ENCODE peak calls at places on chromosomes 6 and 20, in eight cellular contexts. Z, I, L, E, C, K, S and D are unnamed samples.

GRCh38 chr6:16163066-16163465 is 34.2 kb downstream of the MYLIP start:
- DNase-seq in Z (no peak), I (no peak), L (peak; percentile 35), E (no peak), C (no peak), K (no peak), S (no peak), D (no peak)

GRCh38 chr20:13029687-13030510 is 21.1 kb downstream of the SPTLC3 start:
- DNase-seq in Z (peak; percentile 43), I (peak; percentile 12), L (peak; percentile 18), E (peak; percentile 80), C (no peak), K (no peak), S (no peak), D (no peak)

GRCh38 chr6:131816869-131817268 is 9.0 kb downstream of the ENPP1 start:
- DNase-seq in Z (no peak), I (no peak), L (no peak), E (no peak), C (no peak), K (no peak), S (no peak), D (no peak)

GRCh38 chr6:122730775-122731386 is 48.6 kb upstream of the FABP7 start:
- DNase-seq in Z (no peak), I (no peak), L (peak; percentile 28), E (peak; percentile 41), C (no peak), K (no peak), S (peak; percentile 20), D (peak; percentile 67)

GRCh38 chr6:170230520-170231390 is 60.1 kb downstream of the DLL1 start:
- DNase-seq in Z (no peak), I (no peak), L (no peak), E (no peak), C (no peak), K (no peak), S (no peak), D (no peak)

GRCh38 chr6:141988954-141989705 is 143.6 kb upstream of the GJE1 start:
- DNase-seq in Z (peak; percentile 25), I (peak; percentile 78), L (peak; percentile 71), E (peak; percentile 65), C (no peak), K (peak; percentile 36), S (peak; percentile 27), D (peak; percentile 89)

GRCh38 chr6:164183556-164184123 is 769.1 kb downstream of the QKI start:
- DNase-seq in Z (no peak), I (no peak), L (no peak), E (no peak), C (no peak), K (no peak), S (no peak), D (no peak)

GRCh38 chr6:122653094-122653493 is 42.9 kb downstream of the PKIB start:
- DNase-seq in Z (no peak), I (peak; percentile 70), L (no peak), E (peak; percentile 11), C (no peak), K (no peak), S (no peak), D (peak; percentile 11)

GRCh38 chr20:50510706-50511401 is 671 bp downstream of the PTPN1 start:
- DNase-seq in Z (no peak), I (no peak), L (peak; percentile 45), E (peak; percentile 57), C (no peak), K (no peak), S (no peak), D (peak; percentile 16)

GRCh38 chr20:50058646-50059398 is 54.1 kb downstream of the UBE2V1 start:
- DNase-seq in Z (no peak), I (no peak), L (no peak), E (no peak), C (no peak), K (no peak), S (no peak), D (no peak)

GRCh38 chr6:49269190-49269589 is 193.9 kb downstream of the MMUT start:
- DNase-seq in Z (no peak), I (no peak), L (no peak), E (no peak), C (no peak), K (no peak), S (no peak), D (no peak)

GRCh38 chr6:11744753-11745152 is 33.9 kb downstream of the ADTRP start:
- DNase-seq in Z (no peak), I (no peak), L (peak; percentile 45), E (no peak), C (no peak), K (no peak), S (no peak), D (no peak)

GRCh38 chr6:114638346-114638745 is 295.5 kb upstream of the HS3ST5 start:
- DNase-seq in Z (peak; percentile 34), I (no peak), L (no peak), E (no peak), C (no peak), K (no peak), S (no peak), D (peak; percentile 85)

GRCh38 chr6:138537090-138537489 is 37.8 kb upstream of the NHSL1 start:
- DNase-seq in Z (no peak), I (no peak), L (peak; percentile 56), E (no peak), C (no peak), K (no peak), S (no peak), D (no peak)

GRCh38 chr6:138535728-138536454 is 36.6 kb upstream of the NHSL1 start:
- DNase-seq in Z (no peak), I (no peak), L (no peak), E (peak; percentile 65), C (no peak), K (no peak), S (no peak), D (no peak)

GRCh38 chr6:138540468-138540867 is 41.2 kb upstream of the NHSL1 start:
- DNase-seq in Z (no peak), I (no peak), L (no peak), E (no peak), C (no peak), K (no peak), S (no peak), D (no peak)

GRCh38 chr6:138539882-138540281 is 40.6 kb upstream of the NHSL1 start:
- DNase-seq in Z (no peak), I (no peak), L (no peak), E (no peak), C (no peak), K (no peak), S (no peak), D (no peak)

GRCh38 chr6:138538390-138539031 is 39.2 kb upstream of the NHSL1 start:
- DNase-seq in Z (no peak), I (no peak), L (no peak), E (peak; percentile 86), C (no peak), K (no peak), S (no peak), D (no peak)
- H3K4me3 ChIP-seq in Z (no peak overlapping the region), I (no peak overlapping the region), L (no peak overlapping the region), E (no peak overlapping the region), C (no peak overlapping the region), K (no peak overlapping the region), S (no peak overlapping the region), D (no peak overlapping the region)

GRCh38 chr6:78251930-78252329 is 599.1 kb downstream of the MEI4 start:
- DNase-seq in Z (no peak), I (no peak), L (no peak), E (no peak), C (no peak), K (no peak), S (no peak), D (no peak)

DNA sequence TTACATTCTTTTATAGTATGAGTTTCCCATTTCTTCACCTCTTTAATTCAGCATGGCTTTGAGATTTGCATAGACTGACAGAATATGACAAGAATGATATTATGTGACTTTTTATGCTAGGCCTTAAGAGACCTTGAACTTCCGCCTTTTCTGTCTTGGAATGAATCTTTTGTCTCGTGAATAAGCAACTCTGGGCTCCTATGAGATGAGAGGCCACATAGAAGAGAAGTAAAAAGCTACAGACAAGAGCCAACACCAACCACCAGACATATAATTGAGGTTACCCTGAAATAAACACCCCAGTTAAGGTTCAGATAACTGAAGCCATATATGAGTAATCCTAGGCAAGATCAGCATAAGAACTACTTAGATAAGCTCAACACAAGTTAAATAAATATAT is 600.8 kb downstream of the MEI4 start:
- DNase-seq in Z (no peak), I (no peak), L (no peak), E (no peak), C (no peak), K (no peak), S (no peak), D (no peak)
- H2AFZ ChIP-seq in Z (no peak overlapping the region), I (no peak overlapping the region), L (no peak overlapping the region), E (no peak overlapping the region), C (no peak overlapping the region), K (no peak overlapping the region), S (no peak overlapping the region), D (no peak overlapping the region)

GRCh38 chr20:53949319-53949839 is 121.0 kb downstream of the BCAS1 start:
- DNase-seq in Z (no peak), I (no peak), L (peak; percentile 63), E (no peak), C (no peak), K (no peak), S (no peak), D (no peak)
- TF ChIP-seq POLR2AphosphoS5 in Z (no peak), I (no peak), L (peak; percentile 48), E (no peak), C (peak; percentile 20), K (no peak), S (no peak), D (no peak)

DNA sequence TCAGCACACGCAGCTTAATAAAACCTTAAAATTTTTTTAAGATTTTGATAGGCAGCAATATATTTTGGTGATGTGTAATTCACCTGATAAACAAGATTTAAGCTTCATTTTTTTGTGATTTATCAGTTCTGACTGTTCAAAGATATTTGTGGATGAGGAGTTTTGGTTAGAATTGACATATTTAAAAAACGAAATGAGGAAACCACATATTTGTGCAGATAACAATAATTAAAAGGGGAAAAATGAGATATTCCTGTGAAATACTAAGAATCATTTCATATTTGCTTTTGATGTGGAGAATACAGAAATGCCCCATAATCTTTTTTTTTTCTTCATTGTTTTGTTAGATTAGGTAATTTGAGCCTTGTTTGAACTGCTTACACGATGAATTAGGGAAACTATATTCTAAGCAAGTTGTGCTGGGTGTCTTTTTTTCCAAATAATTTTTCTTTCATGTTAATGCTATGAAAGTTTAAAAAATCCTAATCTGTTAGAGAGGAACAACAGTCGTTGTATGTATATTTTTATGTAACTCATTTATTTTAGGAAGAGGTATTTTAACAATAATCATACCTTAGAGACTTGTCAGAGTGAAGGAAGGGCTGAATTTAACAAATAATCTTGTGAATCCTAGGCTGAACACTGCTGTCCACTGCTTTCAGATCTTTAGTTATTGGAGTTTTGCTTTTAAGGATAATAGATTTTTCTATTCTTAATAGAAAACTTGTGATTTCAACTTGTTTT is 4.0 kb downstream of the ARID1B start:
- DNase-seq in Z (no peak), I (no peak), L (no peak), E (no peak), C (no peak), K (no peak), S (no peak), D (no peak)
- H3K4me3 ChIP-seq in Z (peak overlapping the region; percentile 95), I (no peak overlapping the region), L (peak overlapping the region; percentile 39), E (peak overlapping the region; percentile 43), C (peak overlapping the region; percentile 89), K (peak overlapping the region; percentile 75), S (peak overlapping the region; percentile 75), D (peak overlapping the region; percentile 73)